ENCODE peak calls at places on chromosomes 4 and X, in six cellular contexts. P is heart left ventricle, U is neuronal stem cell, O is psoas muscle, T is sigmoid colon, Z is AG04450. C is an unnamed sample. For H3K9me3, the result is how much of the 10 kb centered on the place peaks cover.

GRCh38 chr4:2063557-2064275 is 4.6 kb downstream of the NAT8L start:
- DNase-seq in T (no peak), U (no peak), Z (no peak), P (peak), O (no peak), C (no peak)

GRCh38 chrX:120358687-120359086 is 3.2 kb upstream of the ATP1B4 start:
- DNase-seq in T (no peak), U (no peak), Z (no peak), O (no peak), P (no peak), C (no peak)

GRCh38 chr4:154626793-154627484 is 14.5 kb upstream of the FGG start:
- DNase-seq in U (peak), T (peak), Z (no peak), O (peak), P (peak), C (no peak)

GRCh38 chr4:32499176-32499575 is 1779.0 kb downstream of the PCDH7 start:
- DNase-seq in P (no peak), U (no peak), O (no peak), Z (no peak), T (no peak), C (no peak)

GRCh38 chr4:184513802-184514120 is 39.4 kb upstream of the IRF2 start:
- DNase-seq in O (no peak), U (no peak), Z (no peak), T (no peak), P (no peak), C (no peak)

GRCh38 chrX:107985032-107985431 is 2.9 kb upstream of the TEX13B start:
- DNase-seq in U (no peak), P (no peak), Z (no peak), T (no peak), O (no peak), C (no peak)

GRCh38 chr4:25981749-25982148 is 67.7 kb downstream of the SMIM20 start:
- DNase-seq in T (no peak), P (no peak), U (no peak), Z (no peak), O (no peak), C (no peak)

GRCh38 chrX:16695079-16695676 is 17.3 kb downstream of the CTPS2 start:
- DNase-seq in O (peak), P (no peak), T (no peak), U (no peak), Z (no peak), C (no peak)

GRCh38 chrX:151815461-151815860 is 80.9 kb downstream of the CNGA2 start:
- DNase-seq in P (no peak), O (no peak), U (no peak), T (no peak), Z (no peak), C (no peak)

GRCh38 chr4:53591372-53591892 is at the start of gene LNX1:
- DNase-seq in T (no peak), P (no peak), O (no peak), U (no peak), Z (no peak), C (peak)

GRCh38 chrX:40418413-40419195 is 162.2 kb upstream of the ATP6AP2 start:
- DNase-seq in P (no peak), T (no peak), O (no peak), U (no peak), Z (no peak), C (no peak)

GRCh38 chr4:111274486-111274885 is 651.6 kb upstream of the PITX2 start:
- DNase-seq in P (peak), U (no peak), Z (no peak), T (no peak), O (no peak), C (no peak)

GRCh38 chrX:41600266-41600665 is 88.5 kb upstream of the GPR34 start:
- DNase-seq in P (no peak), O (no peak), T (no peak), U (no peak), Z (peak), C (no peak)

GRCh38 chr4:142315999-142316398 is 530.1 kb downstream of the INPP4B start:
- DNase-seq in Z (no peak), O (no peak), U (no peak), T (no peak), P (no peak), C (no peak)

GRCh38 chr4:80183196-80184052 is 13.9 kb upstream of the PRDM8 start:
- DNase-seq in O (peak), Z (no peak), T (peak), U (no peak), P (no peak), C (peak)

GRCh38 chr4:4923208-4923607 is 63.7 kb downstream of the MSX1 start:
- DNase-seq in O (no peak), Z (no peak), T (no peak), U (no peak), P (no peak), C (no peak)

GRCh38 chr4:92234393-92235176 is 69.2 kb upstream of the GRID2 start:
- DNase-seq in O (no peak), P (no peak), Z (peak), T (no peak), U (no peak), C (no peak)

GRCh38 chr4:15906024-15906443 is 32.5 kb downstream of the FGFBP1 start:
- DNase-seq in O (no peak), Z (no peak), P (peak), T (no peak), U (no peak), C (no peak)

GRCh38 chrX:133534172-133534571 is 118.9 kb upstream of the GPC4 start:
- DNase-seq in P (no peak), Z (no peak), O (no peak), U (no peak), T (no peak), C (no peak)

GRCh38 chrX:133537142-133537541 is 121.9 kb upstream of the GPC4 start:
- DNase-seq in Z (no peak), U (no peak), O (no peak), T (no peak), P (no peak), C (no peak)

GRCh38 chrX:133535066-133535465 is 119.8 kb upstream of the GPC4 start:
- DNase-seq in U (no peak), O (no peak), P (no peak), Z (no peak), T (no peak), C (no peak)

GRCh38 chrX:133542476-133542875 is 127.2 kb upstream of the GPC4 start:
- DNase-seq in P (no peak), O (no peak), U (no peak), T (no peak), Z (no peak), C (no peak)

GRCh38 chrX:133538148-133538547 is 122.9 kb upstream of the GPC4 start:
- DNase-seq in P (no peak), U (no peak), O (no peak), Z (no peak), T (no peak), C (no peak)
- H3K27ac ChIP-seq in P (no peak), U (no peak), O (peak), Z (no peak), T (no peak), C (no peak)

DNA sequence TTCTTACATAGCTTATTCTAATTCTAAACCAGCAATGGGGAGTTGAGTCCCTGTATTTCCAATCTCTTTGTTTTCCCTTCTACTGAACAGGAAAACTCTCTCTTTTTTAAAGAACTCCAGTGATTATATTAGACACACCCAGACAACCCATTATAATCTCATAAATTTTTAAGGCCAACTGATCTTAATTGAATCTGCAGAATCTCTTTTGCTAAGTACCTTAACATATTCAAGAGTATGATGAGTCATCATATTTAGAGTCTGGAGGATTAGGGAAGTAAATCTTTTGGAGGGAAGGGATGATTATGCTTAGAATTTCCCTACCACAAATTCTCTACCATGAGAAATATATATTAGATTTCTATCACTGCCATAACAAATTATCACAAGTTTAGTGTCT is 705.1 kb downstream of the CENPC start:
- DNase-seq in T (no peak), O (no peak), U (no peak), P (no peak), Z (no peak), C (no peak)
- H3K9me3 ChIP-seq in T (under half), O (under half), U (under half), P (under half), Z (under half), C (under half)

GRCh38 chr4:40197879-40198689 is 1.3 kb downstream of the RHOH start:
- DNase-seq in Z (no peak), P (no peak), U (no peak), O (no peak), T (no peak), C (no peak)

GRCh38 chr4:40200881-40201797 is 4.3 kb downstream of the RHOH start:
- DNase-seq in T (no peak), P (no peak), O (no peak), Z (peak), U (no peak), C (no peak)

GRCh38 chr4:40199179-40199670 is 2.4 kb downstream of the RHOH start:
- DNase-seq in U (no peak), P (no peak), T (no peak), Z (no peak), O (no peak), C (no peak)

GRCh38 chr4:40201898-40202297 is 5.1 kb downstream of the RHOH start:
- DNase-seq in U (no peak), O (no peak), P (no peak), Z (no peak), T (no peak), C (no peak)

GRCh38 chr4:40199999-40200880 is 3.4 kb downstream of the RHOH start:
- DNase-seq in Z (no peak), O (no peak), U (no peak), P (no peak), T (no peak), C (no peak)
- H3K27ac ChIP-seq in Z (peak), O (no peak), U (no peak), P (no peak), T (no peak), C (no peak)

GRCh38 chr4:71830-72229 is 18.7 kb downstream of the ZNF595 start:
- DNase-seq in O (no peak), T (no peak), Z (no peak), U (no peak), P (no peak), C (no peak)
- H3K9me3 ChIP-seq in O (half or more), T (under half), Z (under half), U (under half), P (under half), C (under half)